ENCODE peak calls at places on chromosome X, in ten cellular contexts. X, Y, Z, T, E, N, M, V, P and A are unnamed samples.

GRCh38 chrX:11756354-11757318 is 1.4 kb upstream of the MSL3 start:
- DNase-seq in T (no peak), N (no peak), Y (no peak), M (no peak), V (no peak), E (no peak), P (no peak), X (no peak), Z (no peak), A (no peak)

GRCh38 chrX:75623535-75623934 is 100.7 kb upstream of the ZDHHC15 start:
- DNase-seq in V (no peak), M (no peak), E (no peak), X (no peak), N (no peak), P (no peak), Y (peak; percentile 1), T (peak; percentile 12), Z (no peak), A (no peak)

GRCh38 chrX:73127700-73128241 is 48.5 kb upstream of the PABPC1L2A start:
- DNase-seq in P (no peak), N (no peak), Z (no peak), Y (no peak), V (no peak), T (peak; percentile 42), M (peak; percentile 11), X (no peak), E (no peak), A (peak; percentile 11)

GRCh38 chrX:30577362-30577961 is at the start of gene TASL:
- DNase-seq in E (no peak), X (no peak), V (peak; percentile 23), N (no peak), M (no peak), P (no peak), Z (no peak), Y (no peak), T (no peak), A (peak; percentile 7)

GRCh38 chrX:23373129-23373804 is 38.6 kb downstream of the PTCHD1 start:
- DNase-seq in E (no peak), M (peak; percentile 27), Z (no peak), T (no peak), N (no peak), V (no peak), X (no peak), P (peak; percentile 68), Y (no peak), A (no peak)

GRCh38 chrX:97787849-97788248 is 904.1 kb downstream of the RPA4 start:
- DNase-seq in X (no peak), Y (no peak), E (no peak), M (no peak), Z (no peak), N (no peak), T (no peak), P (no peak), V (no peak), A (no peak)

GRCh38 chrX:129686422-129686948 is 31.7 kb upstream of the APLN start:
- DNase-seq in M (peak; percentile 34), X (no peak), V (no peak), Z (peak; percentile 57), P (peak; percentile 5), E (no peak), N (no peak), Y (no peak), T (peak; percentile 70), A (no peak)

GRCh38 chrX:113929004-113929403 is 654.9 kb upstream of the HTR2C start:
- DNase-seq in N (peak; percentile 43), T (peak; percentile 37), Y (peak; percentile 36), X (no peak), P (peak; percentile 10), V (peak; percentile 17), E (peak; percentile 3), M (no peak), Z (no peak), A (peak; percentile 17)

GRCh38 chrX:74325130-74326059 is 21.4 kb downstream of the ZCCHC13 start:
- DNase-seq in X (no peak), P (no peak), T (no peak), E (no peak), V (no peak), Z (no peak), Y (no peak), N (no peak), M (no peak), A (peak; percentile 1)

GRCh38 chrX:13123857-13124345 is 79.5 kb upstream of the FAM9C start:
- DNase-seq in N (no peak), X (no peak), Z (no peak), E (no peak), M (no peak), Y (peak; percentile 46), V (no peak), T (no peak), P (peak; percentile 85), A (no peak)

GRCh38 chrX:53595266-53595810 is 91.2 kb downstream of the HUWE1 start:
- DNase-seq in P (no peak), X (no peak), N (no peak), T (no peak), M (no peak), E (no peak), V (no peak), Y (no peak), Z (no peak), A (no peak)

GRCh38 chrX:10501606-10502005 is 118.8 kb downstream of the MID1 start:
- DNase-seq in T (no peak), Z (no peak), V (no peak), P (no peak), N (no peak), E (no peak), X (no peak), M (no peak), Y (no peak), A (no peak)

GRCh38 chrX:30060718-30061117 is 154.6 kb upstream of the MAGEB2 start:
- DNase-seq in V (no peak), X (no peak), T (peak; percentile 13), Y (no peak), N (peak; percentile 6), M (no peak), Z (no peak), E (peak; percentile 4), P (peak; percentile 21), A (no peak)

GRCh38 chrX:103347682-103348397 is 8.5 kb upstream of the TCEAL9 start:
- DNase-seq in P (no peak), M (no peak), X (no peak), Y (no peak), V (no peak), Z (no peak), E (no peak), T (no peak), N (no peak), A (no peak)

GRCh38 chrX:122119361-122119760 is 1064.7 kb upstream of the GRIA3 start:
- DNase-seq in X (no peak), P (no peak), V (no peak), N (no peak), E (no peak), Y (no peak), Z (no peak), T (no peak), M (no peak), A (no peak)
- H3K27ac ChIP-seq in X (no peak overlapping the region), P (no peak overlapping the region), V (no peak overlapping the region), N (no peak overlapping the region), E (no peak overlapping the region), Y (no peak overlapping the region), Z (no peak overlapping the region), T (no peak overlapping the region), M (no peak overlapping the region), A (no peak overlapping the region)

GRCh38 chrX:2705036-2705435 is 13.9 kb downstream of the CD99 start:
- DNase-seq in T (peak; percentile 61), Y (no peak), P (no peak), X (no peak), Z (no peak), E (peak; percentile 46), N (no peak), V (no peak), M (no peak), A (peak; percentile 25)
- H3K4me1 ChIP-seq in T (peaks cover 82% of the 10 kb centered on the region), Y (peaks cover 27% of the 10 kb centered on the region), P (peaks cover 23% of the 10 kb centered on the region), X (peaks cover 66% of the 10 kb centered on the region), Z (peaks cover 35% of the 10 kb centered on the region), E (peaks cover 27% of the 10 kb centered on the region), N (peaks cover 8% of the 10 kb centered on the region), V (peaks cover 58% of the 10 kb centered on the region), M (peaks cover 25% of the 10 kb centered on the region), A (peaks cover 62% of the 10 kb centered on the region)

DNA sequence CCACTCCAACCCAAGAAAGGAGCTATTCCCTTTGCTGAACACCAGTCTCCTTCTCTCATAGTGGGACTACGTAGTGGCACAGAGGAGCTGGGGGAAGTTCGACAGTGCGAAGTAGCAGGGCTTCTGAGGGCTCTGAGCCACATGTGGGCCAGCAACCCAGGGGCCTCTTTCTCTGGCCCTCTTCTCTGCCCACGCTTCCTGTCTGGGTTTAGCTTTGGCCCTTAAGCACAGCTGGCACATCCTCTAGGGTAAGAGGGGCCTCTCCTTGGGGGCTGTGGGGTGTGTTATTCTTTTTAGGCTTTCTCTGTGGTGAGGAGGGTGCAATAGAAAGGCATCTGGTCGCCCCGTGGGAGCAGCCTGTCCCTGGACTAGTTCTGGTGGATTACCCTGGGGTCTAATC is 151.7 kb upstream of the RPS6KA3 start:
- DNase-seq in E (no peak), P (no peak), V (no peak), Y (no peak), N (no peak), Z (no peak), T (no peak), M (no peak), X (no peak), A (no peak)
- TF ChIP-seq POLR2A in E (no peak), P (no peak), V (no peak), Y (no peak), N (no peak), Z (no peak), T (no peak), M (no peak), X (no peak), A (no peak)

GRCh38 chrX:134533352-134533751 is 73.4 kb downstream of the HPRT1 start:
- DNase-seq in Y (no peak), Z (no peak), E (no peak), X (no peak), M (no peak), P (no peak), V (no peak), N (no peak), T (no peak), A (no peak)

GRCh38 chrX:134533952-134534351 is 74.0 kb downstream of the HPRT1 start:
- DNase-seq in Y (no peak), Z (no peak), M (no peak), P (no peak), E (no peak), V (no peak), T (no peak), X (no peak), N (no peak), A (no peak)

GRCh38 chrX:134542485-134542884 is 82.5 kb downstream of the HPRT1 start:
- DNase-seq in E (no peak), Y (no peak), V (no peak), X (no peak), M (no peak), T (peak; percentile 65), P (peak; percentile 70), Z (peak; percentile 63), N (no peak), A (peak; percentile 7)

GRCh38 chrX:134537179-134537945 is 77.4 kb downstream of the HPRT1 start:
- DNase-seq in M (no peak), Y (peak; percentile 7), E (no peak), P (peak; percentile 72), Z (no peak), N (peak; percentile 31), V (peak; percentile 74), T (no peak), X (no peak), A (no peak)

DNA sequence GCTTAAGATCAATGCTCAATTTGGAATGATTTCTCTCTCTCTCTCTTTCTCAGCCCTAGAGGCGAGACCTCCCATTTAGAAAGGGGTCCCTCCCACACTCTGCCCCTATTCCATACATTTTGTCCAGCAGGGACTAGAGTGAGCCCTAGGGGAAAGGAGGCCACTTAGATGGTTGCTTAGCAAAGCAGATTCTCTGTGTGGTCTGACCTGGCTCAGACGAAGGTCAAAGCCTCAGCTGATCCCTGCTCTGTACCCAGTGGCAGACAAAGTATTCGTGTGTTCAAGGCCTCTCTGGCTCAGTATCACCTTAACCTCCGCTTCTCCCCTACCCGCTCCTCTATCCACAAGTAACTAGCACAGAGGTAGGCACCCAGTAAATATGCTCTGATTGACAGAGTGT is 78.4 kb downstream of the HPRT1 start:
- DNase-seq in Y (no peak), E (no peak), X (no peak), T (peak; percentile 25), M (no peak), Z (no peak), N (no peak), P (no peak), V (no peak), A (no peak)
- H3K27ac ChIP-seq in Y (no peak overlapping the region), E (no peak overlapping the region), X (no peak overlapping the region), T (no peak overlapping the region), M (no peak overlapping the region), Z (no peak overlapping the region), N (no peak overlapping the region), P (no peak overlapping the region), V (no peak overlapping the region), A (no peak overlapping the region)